ENCODE peak calls at places on chromosomes 4 and X, in seven cellular contexts. M is T-helper 22 cell; V is NCI-H2081; K is stimulated activated CD8-positive, alpha-beta memory T cell treated with anti-CD3 and anti-CD28 coated beads, Interleukin-2, amount 100 ng/mL, for 1 hour; Z is EL; T is amygdala; Y is HS-5. P is an unnamed sample.

GRCh38 chrX:133726211-133726630 is 259.2 kb downstream of the GPC3 start:
- DNase-seq in M (no peak), V (no peak), K (no peak), Z (peak), T (no peak), Y (peak), P (no peak)

GRCh38 chr4:179872751-179873150 is 2370.5 kb upstream of the TENM3 start:
- DNase-seq in M (no peak), V (no peak), K (no peak), Z (no peak), T (no peak), Y (no peak), P (no peak)

GRCh38 chr4:86117781-86118302 is 242.0 kb downstream of the MAPK10 start:
- DNase-seq in M (no peak), V (no peak), K (no peak), Z (peak), T (no peak), Y (peak), P (no peak)

GRCh38 chr4:6763330-6763851 is 19.1 kb upstream of the KIAA0232 start:
- DNase-seq in M (no peak), V (no peak), K (no peak), Z (no peak), T (no peak), Y (no peak), P (no peak)

GRCh38 chrX:12771445-12772069 is 19.7 kb upstream of the PRPS2 start:
- DNase-seq in M (peak), V (no peak), K (peak), Z (peak), T (no peak), Y (no peak), P (no peak)

GRCh38 chrX:11952176-11952720 is 186.0 kb upstream of the FRMPD4 start:
- DNase-seq in M (no peak), V (no peak), K (no peak), Z (no peak), T (no peak), Y (no peak), P (no peak)

GRCh38 chrX:318068-318738 is 393 bp downstream of the GTPBP6 start:
- DNase-seq in M (peak), V (no peak), K (peak), Z (peak), T (no peak), Y (peak), P (no peak)

GRCh38 chrX:47577424-47577823 is 4.8 kb upstream of the TIMP1 start:
- DNase-seq in M (no peak), V (no peak), K (no peak), Z (no peak), T (no peak), Y (no peak), P (no peak)

GRCh38 chr4:56505269-56506109 is at the start of gene ARL9:
- DNase-seq in M (peak), V (no peak), K (peak), Z (peak), T (no peak), Y (no peak), P (no peak)

P was measured in cerebellar nuclear complex.